ENCODE peak calls at places on chromosomes 13 and 19, in seven cellular contexts. V is NCI-H524 treated with DMSO at 0.1 percent for 48 hours; X is T1000; H is DMS153; D is activated CD4-positive, alpha-beta T cell treated with anti-CD3 and anti-CD28 coated beads, Interleukin-2, amount 50 U/mL, for 4 hours; F is AG10803; G is T-cell. T is an unnamed sample.

GRCh38 chr19:46186717-46187101 is 38.7 kb downstream of the IGFL2 start:
- DNase-seq in V (no peak), X (no peak), H (no peak), D (no peak), F (no peak), G (no peak), T (no peak)

GRCh38 chr19:46226438-46226973 is 3.0 kb upstream of the IGFL1 start:
- DNase-seq in V (no peak), X (no peak), H (no peak), D (no peak), F (no peak), G (no peak), T (no peak)

GRCh38 chr13:26184791-26185250 is 37.3 kb downstream of the RNF6 start:
- DNase-seq in V (no peak), X (no peak), H (peak; percentile 34), D (peak; percentile 62), F (peak; percentile 73), G (peak; percentile 68), T (peak; percentile 84)

GRCh38 chr19:13060233-13060963 is 42.3 kb downstream of the LYL1 start:
- DNase-seq in V (no peak), X (no peak), H (no peak), D (no peak), F (no peak), G (no peak), T (no peak)

GRCh38 chr13:73938375-73939070 is 195.7 kb downstream of the KLF12 start:
- DNase-seq in V (no peak), X (no peak), H (peak; percentile 18), D (no peak), F (peak; percentile 87), G (no peak), T (no peak)

GRCh38 chr13:78875792-78876580 is 217.0 kb upstream of the OBI1 start:
- DNase-seq in V (no peak), X (no peak), H (no peak), D (no peak), F (no peak), G (no peak), T (no peak)

GRCh38 chr13:41520016-41520698 is 62.8 kb downstream of the RGCC start:
- DNase-seq in V (no peak), X (no peak), H (no peak), D (no peak), F (peak; percentile 20), G (no peak), T (no peak)

GRCh38 chr19:47284324-47284899 is 9.7 kb downstream of the INAFM1 start:
- DNase-seq in V (no peak), X (peak; percentile 24), H (peak; percentile 18), D (no peak), F (peak; percentile 62), G (no peak), T (peak; percentile 40)

GRCh38 chr19:5127710-5128109 is 158.8 kb downstream of the KDM4B start:
- DNase-seq in V (no peak), X (no peak), H (no peak), D (no peak), F (no peak), G (no peak), T (no peak)

GRCh38 chr19:2607712-2608601 is 94.5 kb downstream of the GNG7 start:
- DNase-seq in V (no peak), X (no peak), H (no peak), D (peak; percentile 93), F (no peak), G (peak; percentile 65), T (peak; percentile 65)

GRCh38 chr19:38263696-38264485 is 482 bp upstream of the SPINT2 start:
- DNase-seq in V (no peak), X (peak; percentile 62), H (peak; percentile 93), D (peak; percentile 78), F (peak; percentile 81), G (peak; percentile 61), T (peak; percentile 76)

GRCh38 chr13:67204731-67205130 is 25.4 kb downstream of the PCDH9 start:
- DNase-seq in V (no peak), X (no peak), H (peak; percentile 44), D (no peak), F (no peak), G (no peak), T (no peak)

GRCh38 chr19:926595-927043 is 784 bp downstream of the ARID3A start:
- DNase-seq in V (no peak), X (no peak), H (no peak), D (no peak), F (no peak), G (no peak), T (peak; percentile 71)

GRCh38 chr19:33384983-33385382 is 11.5 kb downstream of the CEBPG start:
- DNase-seq in V (no peak), X (no peak), H (no peak), D (no peak), F (no peak), G (no peak), T (no peak)

GRCh38 chr19:6811906-6812305 is 39.4 kb downstream of the VAV1 start:
- DNase-seq in V (peak; percentile 3), X (no peak), H (peak; percentile 39), D (no peak), F (peak; percentile 55), G (no peak), T (no peak)

GRCh38 chr19:50820549-50821247 is 2.9 kb downstream of the KLK1 start:
- DNase-seq in V (no peak), X (no peak), H (peak; percentile 6), D (no peak), F (no peak), G (no peak), T (no peak)

GRCh38 chr19:31380854-31381253 is 31.6 kb upstream of the TSHZ3 start:
- DNase-seq in V (no peak), X (no peak), H (no peak), D (no peak), F (no peak), G (no peak), T (no peak)

GRCh38 chr19:33205531-33206260 is 11.6 kb downstream of the LRP3 start:
- DNase-seq in V (no peak), X (no peak), H (no peak), D (no peak), F (no peak), G (no peak), T (no peak)

T was measured in CD4-positive, CD25-positive, alpha-beta regulatory T cell.